ENCODE peak calls at places on chromosomes 2 and 18, in five cellular contexts. One of them, this sample, is unnamed.

GRCh38 chr2:223643310-223643709 is 41.1 kb upstream of the SCG2 start:
- DNase-seq in CD8-positive, alpha-beta T cell: no peak
- DNase-seq in nephron progenitor cell: no peak
- DNase-seq in Peyer's patch: no peak
- DNase-seq in IMR-90: peak
- DNase-seq in this sample: no peak

GRCh38 chr2:54673501-54673998 is 49.9 kb upstream of the EML6 start:
- DNase-seq in CD8-positive, alpha-beta T cell: no peak
- DNase-seq in nephron progenitor cell: no peak
- DNase-seq in Peyer's patch: peak
- DNase-seq in IMR-90: no peak
- DNase-seq in this sample: no peak

GRCh38 chr2:217685255-217685605 is 317.6 kb downstream of the TNS1 start:
- DNase-seq in CD8-positive, alpha-beta T cell: no peak
- DNase-seq in nephron progenitor cell: peak
- DNase-seq in Peyer's patch: no peak
- DNase-seq in IMR-90: peak
- DNase-seq in this sample: no peak

GRCh38 chr2:31531101-31531500 is 49.6 kb downstream of the SRD5A2 start:
- DNase-seq in CD8-positive, alpha-beta T cell: no peak
- DNase-seq in nephron progenitor cell: no peak
- DNase-seq in Peyer's patch: no peak
- DNase-seq in IMR-90: no peak
- DNase-seq in this sample: no peak

GRCh38 chr2:105812180-105813044 is 67.7 kb downstream of the NCK2 start:
- DNase-seq in CD8-positive, alpha-beta T cell: no peak
- DNase-seq in nephron progenitor cell: no peak
- DNase-seq in Peyer's patch: no peak
- DNase-seq in IMR-90: peak
- DNase-seq in this sample: no peak

GRCh38 chr18:47754311-47755101 is 176.0 kb downstream of the SMAD2 start:
- DNase-seq in CD8-positive, alpha-beta T cell: peak
- DNase-seq in nephron progenitor cell: peak
- DNase-seq in Peyer's patch: no peak
- DNase-seq in IMR-90: no peak
- DNase-seq in this sample: no peak

GRCh38 chr2:30277582-30277981 is 46.2 kb downstream of the LBH start:
- DNase-seq in CD8-positive, alpha-beta T cell: no peak
- DNase-seq in nephron progenitor cell: no peak
- DNase-seq in Peyer's patch: no peak
- DNase-seq in IMR-90: no peak
- DNase-seq in this sample: no peak

GRCh38 chr2:138827426-138828054 is 47.4 kb upstream of the NXPH2 start:
- DNase-seq in CD8-positive, alpha-beta T cell: no peak
- DNase-seq in nephron progenitor cell: peak
- DNase-seq in Peyer's patch: no peak
- DNase-seq in IMR-90: peak
- DNase-seq in this sample: no peak

GRCh38 chr2:7671312-7671711 is 754.1 kb downstream of the RNF144A start:
- DNase-seq in CD8-positive, alpha-beta T cell: no peak
- DNase-seq in nephron progenitor cell: no peak
- DNase-seq in Peyer's patch: no peak
- DNase-seq in IMR-90: no peak
- DNase-seq in this sample: no peak

GRCh38 chr2:159612255-159612901 is 4.0 kb downstream of the BAZ2B start:
- DNase-seq in CD8-positive, alpha-beta T cell: no peak
- DNase-seq in nephron progenitor cell: no peak
- DNase-seq in Peyer's patch: no peak
- DNase-seq in IMR-90: peak
- DNase-seq in this sample: no peak

GRCh38 chr18:30280861-30281470 is 761.6 kb downstream of the DSC3 start:
- DNase-seq in CD8-positive, alpha-beta T cell: no peak
- DNase-seq in nephron progenitor cell: peak
- DNase-seq in Peyer's patch: no peak
- DNase-seq in IMR-90: peak
- DNase-seq in this sample: no peak

GRCh38 chr2:2101924-2102323 is 229.2 kb downstream of the MYT1L start:
- DNase-seq in CD8-positive, alpha-beta T cell: no peak
- DNase-seq in nephron progenitor cell: no peak
- DNase-seq in Peyer's patch: no peak
- DNase-seq in IMR-90: no peak
- DNase-seq in this sample: no peak

GRCh38 chr2:150885774-150886386 is 375.8 kb downstream of the RBM43 start:
- DNase-seq in CD8-positive, alpha-beta T cell: no peak
- DNase-seq in nephron progenitor cell: no peak
- DNase-seq in Peyer's patch: no peak
- DNase-seq in IMR-90: no peak
- DNase-seq in this sample: no peak

GRCh38 chr2:109635426-109636289 is 21.5 kb downstream of the SOWAHC start:
- DNase-seq in CD8-positive, alpha-beta T cell: no peak
- DNase-seq in nephron progenitor cell: no peak
- DNase-seq in Peyer's patch: no peak
- DNase-seq in IMR-90: no peak
- DNase-seq in this sample: no peak

GRCh38 chr18:35695803-35696202 is 114.3 kb downstream of the GALNT1 start:
- DNase-seq in CD8-positive, alpha-beta T cell: no peak
- DNase-seq in nephron progenitor cell: no peak
- DNase-seq in Peyer's patch: no peak
- DNase-seq in IMR-90: no peak
- DNase-seq in this sample: no peak

GRCh38 chr18:23200751-23201150 is 65.5 kb downstream of the CABLES1 start:
- DNase-seq in CD8-positive, alpha-beta T cell: no peak
- DNase-seq in nephron progenitor cell: no peak
- DNase-seq in Peyer's patch: no peak
- DNase-seq in IMR-90: no peak
- DNase-seq in this sample: no peak

GRCh38 chr2:68169308-68169707 is 11.6 kb downstream of the PNO1 start:
- DNase-seq in CD8-positive, alpha-beta T cell: no peak
- DNase-seq in nephron progenitor cell: no peak
- DNase-seq in Peyer's patch: no peak
- DNase-seq in IMR-90: no peak
- DNase-seq in this sample: no peak

GRCh38 chr2:111015256-111015655 is 105.5 kb upstream of the BCL2L11 start:
- DNase-seq in CD8-positive, alpha-beta T cell: no peak
- DNase-seq in nephron progenitor cell: no peak
- DNase-seq in Peyer's patch: no peak
- DNase-seq in IMR-90: no peak
- DNase-seq in this sample: no peak

GRCh38 chr18:28514699-28515098 is 337.8 kb upstream of the CDH2 start:
- DNase-seq in CD8-positive, alpha-beta T cell: no peak
- DNase-seq in nephron progenitor cell: no peak
- DNase-seq in Peyer's patch: no peak
- DNase-seq in IMR-90: no peak
- DNase-seq in this sample: no peak

GRCh38 chr2:58202409-58202808 is 38.7 kb downstream of the FANCL start:
- DNase-seq in CD8-positive, alpha-beta T cell: no peak
- DNase-seq in nephron progenitor cell: no peak
- DNase-seq in Peyer's patch: no peak
- DNase-seq in IMR-90: no peak
- DNase-seq in this sample: no peak

GRCh38 chr2:85741811-85742507 is 11.8 kb upstream of the ATOH8 start:
- DNase-seq in CD8-positive, alpha-beta T cell: no peak
- DNase-seq in nephron progenitor cell: no peak
- DNase-seq in Peyer's patch: no peak
- DNase-seq in IMR-90: peak
- DNase-seq in this sample: no peak

GRCh38 chr2:130388221-130388907 is 32.5 kb downstream of the PTPN18 start:
- DNase-seq in CD8-positive, alpha-beta T cell: no peak
- DNase-seq in nephron progenitor cell: no peak
- DNase-seq in Peyer's patch: no peak
- DNase-seq in IMR-90: peak
- DNase-seq in this sample: no peak

GRCh38 chr2:153388246-153388645 is 90.3 kb downstream of the RPRM start:
- DNase-seq in CD8-positive, alpha-beta T cell: no peak
- DNase-seq in nephron progenitor cell: no peak
- DNase-seq in Peyer's patch: no peak
- DNase-seq in IMR-90: no peak
- DNase-seq in this sample: no peak

GRCh38 chr2:17816396-17817245 is at the start of gene MSGN1:
- DNase-seq in CD8-positive, alpha-beta T cell: no peak
- DNase-seq in nephron progenitor cell: peak
- DNase-seq in Peyer's patch: no peak
- DNase-seq in IMR-90: no peak
- DNase-seq in this sample: no peak

GRCh38 chr18:1062592-1062991 is 157.9 kb downstream of the ADCYAP1 start:
- DNase-seq in CD8-positive, alpha-beta T cell: no peak
- DNase-seq in nephron progenitor cell: no peak
- DNase-seq in Peyer's patch: no peak
- DNase-seq in IMR-90: no peak
- DNase-seq in this sample: no peak

GRCh38 chr2:176391020-176391419 is 121.8 kb downstream of the MTX2 start:
- DNase-seq in CD8-positive, alpha-beta T cell: no peak
- DNase-seq in nephron progenitor cell: no peak
- DNase-seq in Peyer's patch: no peak
- DNase-seq in IMR-90: no peak
- DNase-seq in this sample: no peak

GRCh38 chr2:230863442-230864121 is 1.2 kb upstream of the ITM2C start:
- DNase-seq in CD8-positive, alpha-beta T cell: no peak
- DNase-seq in nephron progenitor cell: no peak
- DNase-seq in Peyer's patch: no peak
- DNase-seq in IMR-90: no peak
- DNase-seq in this sample: no peak

GRCh38 chr2:238754259-238754658 is 93.6 kb upstream of the TWIST2 start:
- DNase-seq in CD8-positive, alpha-beta T cell: no peak
- DNase-seq in nephron progenitor cell: no peak
- DNase-seq in Peyer's patch: no peak
- DNase-seq in IMR-90: no peak
- DNase-seq in this sample: no peak
- TF ChIP-seq CTCF in CD8-positive, alpha-beta T cell: no peak
- TF ChIP-seq CTCF in nephron progenitor cell: no peak
- TF ChIP-seq CTCF in Peyer's patch: no peak
- TF ChIP-seq CTCF in IMR-90: no peak
- TF ChIP-seq CTCF in this sample: no peak

GRCh38 chr2:84300030-84301029 is 158.8 kb downstream of the SUCLG1 start:
- DNase-seq in CD8-positive, alpha-beta T cell: no peak
- DNase-seq in nephron progenitor cell: no peak
- DNase-seq in Peyer's patch: no peak
- DNase-seq in IMR-90: no peak
- DNase-seq in this sample: no peak

GRCh38 chr2:84306361-84306760 is 152.7 kb downstream of the SUCLG1 start:
- DNase-seq in CD8-positive, alpha-beta T cell: no peak
- DNase-seq in nephron progenitor cell: no peak
- DNase-seq in Peyer's patch: no peak
- DNase-seq in IMR-90: no peak
- DNase-seq in this sample: no peak

GRCh38 chr2:84299211-84299775 is 159.8 kb downstream of the SUCLG1 start:
- DNase-seq in CD8-positive, alpha-beta T cell: no peak
- DNase-seq in nephron progenitor cell: no peak
- DNase-seq in Peyer's patch: no peak
- DNase-seq in IMR-90: no peak
- DNase-seq in this sample: no peak

GRCh38 chr2:84301717-84302116 is 157.4 kb downstream of the SUCLG1 start:
- DNase-seq in CD8-positive, alpha-beta T cell: no peak
- DNase-seq in nephron progenitor cell: no peak
- DNase-seq in Peyer's patch: no peak
- DNase-seq in IMR-90: no peak
- DNase-seq in this sample: no peak

GRCh38 chr2:84302513-84303412 is 156.3 kb downstream of the SUCLG1 start:
- DNase-seq in CD8-positive, alpha-beta T cell: peak
- DNase-seq in nephron progenitor cell: peak
- DNase-seq in Peyer's patch: no peak
- DNase-seq in IMR-90: peak
- DNase-seq in this sample: no peak
- TF ChIP-seq CTCF in CD8-positive, alpha-beta T cell: peak
- TF ChIP-seq CTCF in nephron progenitor cell: peak
- TF ChIP-seq CTCF in Peyer's patch: no peak
- TF ChIP-seq CTCF in IMR-90: peak
- TF ChIP-seq CTCF in this sample: peak

GRCh38 chr2:676647-677055 is 555 bp downstream of the TMEM18 start:
- DNase-seq in CD8-positive, alpha-beta T cell: no peak
- DNase-seq in nephron progenitor cell: peak
- DNase-seq in Peyer's patch: peak
- DNase-seq in IMR-90: peak
- DNase-seq in this sample: peak

GRCh38 chr2:677056-677949 is at the start of gene TMEM18:
- DNase-seq in CD8-positive, alpha-beta T cell: peak
- DNase-seq in nephron progenitor cell: no peak
- DNase-seq in Peyer's patch: peak
- DNase-seq in IMR-90: peak
- DNase-seq in this sample: peak

GRCh38 chr2:675460-675859 is 1.7 kb downstream of the TMEM18 start:
- DNase-seq in CD8-positive, alpha-beta T cell: no peak
- DNase-seq in nephron progenitor cell: no peak
- DNase-seq in Peyer's patch: no peak
- DNase-seq in IMR-90: peak
- DNase-seq in this sample: no peak

GRCh38 chr2:675051-675450 is 2.2 kb downstream of the TMEM18 start:
- DNase-seq in CD8-positive, alpha-beta T cell: no peak
- DNase-seq in nephron progenitor cell: no peak
- DNase-seq in Peyer's patch: no peak
- DNase-seq in IMR-90: no peak
- DNase-seq in this sample: no peak

DNA sequence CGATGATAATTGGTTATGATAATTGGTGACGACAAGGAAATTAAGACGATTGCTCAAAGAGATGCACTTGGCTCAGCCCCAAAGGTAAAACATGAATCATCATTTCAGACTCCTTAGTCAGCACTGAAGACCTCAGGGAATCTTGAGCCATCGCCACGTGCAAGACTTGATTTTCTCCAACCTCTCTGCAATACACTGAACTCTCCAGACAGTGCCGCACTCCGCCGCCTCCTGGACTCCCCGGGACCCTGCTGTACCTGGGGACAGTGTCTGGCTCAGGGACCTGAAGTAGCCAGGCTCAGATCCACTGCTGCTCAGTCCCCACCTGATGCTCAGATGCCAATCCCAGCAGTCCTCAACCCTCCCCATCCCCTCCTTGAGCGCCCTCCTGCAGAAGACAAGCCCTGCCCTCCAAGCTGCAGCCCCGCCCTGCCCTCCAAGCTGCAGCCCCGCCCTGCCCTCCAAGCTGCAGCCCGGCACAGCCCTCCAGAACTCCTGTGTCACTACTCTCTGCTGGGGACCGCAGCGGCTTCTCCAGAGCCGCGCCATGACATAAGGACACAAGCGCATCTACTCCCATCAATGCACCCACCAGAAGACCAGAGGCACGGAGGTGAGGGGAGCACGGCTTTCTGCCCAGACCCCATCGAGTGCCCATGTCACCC is 1.1 kb downstream of the TMEM18 start:
- DNase-seq in CD8-positive, alpha-beta T cell: peak
- DNase-seq in nephron progenitor cell: peak
- DNase-seq in Peyer's patch: no peak
- DNase-seq in IMR-90: peak
- DNase-seq in this sample: no peak
- TF ChIP-seq CTCF in CD8-positive, alpha-beta T cell: no peak
- TF ChIP-seq CTCF in nephron progenitor cell: peak
- TF ChIP-seq CTCF in Peyer's patch: no peak
- TF ChIP-seq CTCF in IMR-90: peak
- TF ChIP-seq CTCF in this sample: no peak

DNA sequence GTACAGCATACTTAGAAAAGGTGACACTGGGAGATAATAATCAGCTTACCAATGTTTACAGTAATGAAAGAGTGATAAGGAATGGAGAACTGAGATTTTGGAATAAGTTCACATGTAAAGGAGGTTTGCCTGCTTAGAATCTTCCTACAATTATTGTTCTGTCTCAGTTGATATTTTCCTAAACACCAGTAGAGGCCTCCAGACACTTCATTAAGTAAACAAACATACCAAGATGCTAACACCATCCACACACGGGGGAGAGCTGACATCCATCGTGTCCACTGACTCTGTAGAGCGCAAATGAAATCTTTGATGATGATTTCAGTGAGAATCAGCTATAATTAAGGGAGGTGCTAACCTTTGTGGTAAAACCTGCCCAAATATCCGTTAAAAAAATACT is 211.7 kb upstream of the MMADHC start:
- DNase-seq in CD8-positive, alpha-beta T cell: no peak
- DNase-seq in nephron progenitor cell: no peak
- DNase-seq in Peyer's patch: no peak
- DNase-seq in IMR-90: no peak
- DNase-seq in this sample: no peak
- TF ChIP-seq CTCF in CD8-positive, alpha-beta T cell: no peak
- TF ChIP-seq CTCF in nephron progenitor cell: no peak
- TF ChIP-seq CTCF in Peyer's patch: no peak
- TF ChIP-seq CTCF in IMR-90: peak
- TF ChIP-seq CTCF in this sample: no peak